ENCODE peak calls at places on chromosome 18, in six cellular contexts. Y is HepG2, O is K562, F is GM12891, S is GM12878, X is H1. W is an unnamed sample.

GRCh38 chr18:73756256-73757091 is 391.2 kb downstream of the FBXO15 start:
- DNase-seq in Y (no peak), O (no peak), F (no peak), S (no peak), X (no peak), W (no peak)

GRCh38 chr18:42274488-42275137 is 319.6 kb downstream of the PIK3C3 start:
- DNase-seq in Y (peak; percentile 62), O (no peak), F (no peak), S (no peak), X (no peak), W (no peak)

GRCh38 chr18:63155169-63155852 is 164.3 kb downstream of the BCL2 start:
- DNase-seq in Y (peak; percentile 35), O (peak; percentile 56), F (no peak), S (peak; percentile 88), X (peak; percentile 95), W (no peak)

GRCh38 chr18:22197668-22198067 is 28.3 kb downstream of the GATA6 start:
- DNase-seq in Y (no peak), O (no peak), F (no peak), S (no peak), X (no peak), W (no peak)

GRCh38 chr18:32300914-32301313 is 111.1 kb downstream of the MEP1B start:
- DNase-seq in Y (no peak), O (no peak), F (no peak), S (no peak), X (no peak), W (no peak)

GRCh38 chr18:51503351-51503750 is 305.9 kb upstream of the MEX3C start:
- DNase-seq in Y (no peak), O (no peak), F (no peak), S (no peak), X (no peak), W (no peak)

GRCh38 chr18:10702196-10702595 is 176.4 kb downstream of the NAPG start:
- DNase-seq in Y (no peak), O (no peak), F (no peak), S (no peak), X (no peak), W (no peak)

GRCh38 chr18:45221363-45221762 is 393.9 kb upstream of the SLC14A2 start:
- DNase-seq in Y (no peak), O (no peak), F (no peak), S (no peak), X (no peak), W (no peak)

GRCh38 chr18:10290244-10291240 is 163.9 kb upstream of the APCDD1 start:
- DNase-seq in Y (no peak), O (no peak), F (no peak), S (no peak), X (no peak), W (no peak)

GRCh38 chr18:60147326-60147725 is 225.2 kb downstream of the MC4R start:
- DNase-seq in Y (no peak), O (no peak), F (no peak), S (no peak), X (no peak), W (no peak)

GRCh38 chr18:3664563-3665178 is 214.7 kb downstream of the TGIF1 start:
- DNase-seq in Y (peak; percentile 95), O (peak; percentile 51), F (no peak), S (no peak), X (no peak), W (no peak)

GRCh38 chr18:22112215-22112614 is 57.2 kb upstream of the GATA6 start:
- DNase-seq in Y (no peak), O (no peak), F (no peak), S (no peak), X (no peak), W (no peak)

GRCh38 chr18:44715245-44715644 is 34.6 kb downstream of the SETBP1 start:
- DNase-seq in Y (no peak), O (no peak), F (no peak), S (no peak), X (no peak), W (no peak)

DNA sequence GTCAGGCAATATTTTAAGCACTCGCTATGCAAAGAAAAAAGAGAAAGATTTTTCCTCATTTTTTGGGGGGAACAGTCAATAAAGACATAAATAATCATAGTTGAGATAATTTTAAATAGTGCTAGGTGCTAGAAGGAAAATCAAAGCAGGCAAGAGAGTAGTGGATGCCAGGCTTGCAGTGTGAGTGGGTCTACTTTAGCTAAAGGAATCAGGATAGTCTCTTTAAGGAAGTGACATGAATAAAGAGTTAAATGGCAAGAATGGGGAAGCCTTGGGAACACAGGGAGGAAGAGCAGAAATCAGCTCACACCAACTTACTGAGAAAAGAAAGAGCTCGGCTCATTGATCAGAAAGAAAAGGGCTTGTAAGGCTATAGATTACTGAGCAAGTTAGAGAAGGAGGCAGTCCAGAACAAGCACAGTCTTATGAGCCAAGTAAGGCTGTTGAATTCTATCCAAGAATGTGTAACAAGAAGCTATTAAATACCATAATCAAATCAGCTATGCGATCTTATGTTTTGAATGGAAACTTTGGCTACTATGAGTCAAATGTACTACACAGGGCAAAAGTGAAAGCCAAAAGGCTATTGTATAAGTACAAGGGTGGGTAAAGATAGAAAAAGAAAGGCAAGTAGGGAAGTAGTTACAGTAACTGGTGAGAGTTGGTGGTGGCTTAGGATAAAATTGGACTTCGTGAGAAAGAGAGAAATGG is 833.8 kb upstream of the PIK3C3 start:
- DNase-seq in Y (no peak), O (no peak), F (no peak), S (no peak), X (no peak), W (no peak)
- TF ChIP-seq TAF1 in Y (no peak), O (no peak), F (no peak), S (no peak), X (no peak), W (no peak)

DNA sequence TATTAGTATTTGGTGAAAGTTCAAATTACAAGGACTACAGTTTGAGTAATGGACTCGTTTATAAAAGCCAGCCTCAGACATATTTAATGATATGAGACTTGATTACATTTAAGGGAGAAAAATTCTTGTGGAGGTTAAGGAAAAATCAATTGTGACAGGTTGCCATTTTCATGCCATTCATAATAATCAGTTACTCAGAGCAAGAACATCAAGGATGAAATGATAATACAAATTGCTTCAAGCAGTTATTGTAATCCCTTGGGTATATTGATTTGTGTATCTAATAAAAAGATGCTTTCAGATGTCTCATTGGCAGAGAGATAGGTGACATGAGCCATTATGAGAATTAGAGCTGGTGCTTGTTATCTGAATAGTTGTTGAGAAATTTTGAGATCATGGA is 153.6 kb downstream of the ATP9B start:
- DNase-seq in Y (no peak), O (no peak), F (no peak), S (no peak), X (no peak), W (no peak)
- TF ChIP-seq POLR2AphosphoS5 in Y (no peak), O (no peak), F (no peak), S (no peak), X (no peak), W (no peak)

GRCh38 chr18:57786038-57786437 is 17.1 kb downstream of the ATP8B1 start:
- DNase-seq in Y (no peak), O (no peak), F (no peak), S (no peak), X (no peak), W (no peak)
- TF ChIP-seq POLR2A in Y (no peak), O (no peak), F (no peak), S (no peak), X (no peak), W (no peak)

GRCh38 chr18:13611616-13612110 is 114.7 kb downstream of the FAM210A start:
- DNase-seq in Y (no peak), O (no peak), F (no peak), S (no peak), X (no peak), W (no peak)
- TF ChIP-seq TAF1 in Y (no peak), O (no peak), F (no peak), S (no peak), X (no peak), W (no peak)

GRCh38 chr18:61738042-61738441 is 154.8 kb downstream of the RNF152 start:
- DNase-seq in Y (no peak), O (no peak), F (no peak), S (no peak), X (no peak), W (no peak)
- TF ChIP-seq POLR2AphosphoS5 in Y (no peak), O (no peak), F (no peak), S (no peak), X (no peak), W (no peak)

DNA sequence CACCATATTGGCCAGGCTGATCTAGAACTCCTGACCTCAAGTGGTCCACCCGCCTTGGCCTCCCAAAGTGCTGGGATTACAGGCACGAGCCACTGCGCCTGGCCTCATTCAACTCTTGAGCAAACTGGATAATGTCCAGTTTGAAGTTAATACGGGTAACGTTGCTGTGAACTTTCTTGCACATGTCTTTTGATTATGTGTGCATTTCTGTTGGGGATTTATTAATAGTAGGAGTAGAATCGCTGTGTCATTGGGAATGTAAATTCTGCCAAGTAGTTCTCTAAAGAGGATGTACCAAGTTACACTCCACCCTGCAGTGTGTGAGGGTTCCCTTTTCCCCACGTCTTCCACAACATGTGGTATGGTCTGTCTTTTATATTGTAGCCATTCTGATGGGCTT is 6.2 kb downstream of the IMPA2 start:
- DNase-seq in Y (no peak), O (no peak), F (no peak), S (no peak), X (no peak), W (no peak)
- TF ChIP-seq POLR2A in Y (no peak), O (no peak), F (no peak), S (no peak), X (no peak), W (no peak)

DNA sequence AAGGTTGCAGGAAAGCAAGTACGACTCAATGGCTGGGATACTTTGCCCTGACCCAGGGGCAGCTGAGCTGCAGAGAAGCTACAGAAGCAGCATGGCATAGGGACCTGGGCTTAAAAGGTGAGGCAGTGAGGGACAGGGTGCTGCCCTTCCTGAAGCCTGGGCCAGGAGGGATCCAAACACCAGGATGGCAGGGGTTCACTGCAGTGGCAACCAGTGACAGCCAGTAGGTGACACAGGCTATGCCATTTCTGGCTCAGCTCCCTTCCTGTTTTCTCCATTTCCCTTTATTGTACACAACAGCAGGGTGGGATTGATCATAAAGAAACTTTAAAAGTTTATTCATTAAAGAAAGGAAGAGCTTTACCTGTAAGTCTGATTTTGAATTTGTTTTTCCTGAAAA is 48.8 kb downstream of the CABYR start:
- DNase-seq in Y (no peak), O (no peak), F (no peak), S (no peak), X (no peak), W (no peak)
- TF ChIP-seq TAF1 in Y (no peak), O (no peak), F (no peak), S (no peak), X (no peak), W (no peak)

GRCh38 chr18:35982404-35983114 is 10.1 kb downstream of the RMP24 start:
- DNase-seq in Y (no peak), O (no peak), F (no peak), S (no peak), X (no peak), W (no peak)

GRCh38 chr18:35979112-35979511 is 6.6 kb downstream of the RMP24 start:
- DNase-seq in Y (no peak), O (no peak), F (no peak), S (no peak), X (no peak), W (no peak)

GRCh38 chr18:35983818-35984217 is 11.3 kb downstream of the RMP24 start:
- DNase-seq in Y (no peak), O (no peak), F (no peak), S (no peak), X (no peak), W (no peak)

DNA sequence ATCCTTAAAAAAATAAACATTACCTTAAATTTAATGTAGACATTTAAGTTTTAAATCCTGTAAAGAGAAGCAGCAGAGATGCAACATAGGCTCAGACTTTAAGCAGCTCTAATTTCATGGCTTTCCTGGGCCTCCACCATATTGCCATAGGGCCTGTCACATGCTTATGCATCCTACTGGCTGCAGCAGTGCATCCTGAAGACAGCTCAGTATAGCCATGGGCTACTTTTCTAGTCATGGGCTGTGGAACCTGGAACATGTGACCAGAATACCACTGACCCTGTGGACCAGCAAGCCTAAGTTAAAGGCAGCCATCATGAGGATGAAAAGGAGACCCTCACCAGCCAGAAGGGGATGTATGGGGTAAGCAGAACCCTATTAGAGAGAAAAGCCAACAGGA is 10.7 kb downstream of the RMP24 start:
- DNase-seq in Y (no peak), O (no peak), F (no peak), S (no peak), X (no peak), W (no peak)
- TF ChIP-seq POLR2AphosphoS5 in Y (no peak), O (no peak), F (no peak), S (no peak), X (no peak), W (no peak)